ENCODE peak calls at places on chromosomes 3 and 15, in nine cellular contexts. One of them, this sample, is unnamed.

GRCh38 chr3:9932843-9933560 is 632 bp upstream of the CRELD1 start:
- DNase-seq in WERI-Rb-1: peak
- DNase-seq in GM23338: peak
- DNase-seq in GM12865: peak
- DNase-seq in HFF-Myc: no peak
- DNase-seq in astrocyte of the spinal cord: peak
- DNase-seq in colonic mucosa: peak
- DNase-seq in lower leg skin: peak
- DNase-seq in hepatocyte: peak
- DNase-seq in this sample: peak

GRCh38 chr15:70799667-70800450 is 36.5 kb upstream of the UACA start:
- DNase-seq in WERI-Rb-1: no peak
- DNase-seq in GM23338: no peak
- DNase-seq in GM12865: no peak
- DNase-seq in HFF-Myc: no peak
- DNase-seq in astrocyte of the spinal cord: peak
- DNase-seq in colonic mucosa: no peak
- DNase-seq in lower leg skin: no peak
- DNase-seq in hepatocyte: peak
- DNase-seq in this sample: no peak

GRCh38 chr15:66951976-66952375 is 113.4 kb upstream of the SMAD3 start:
- DNase-seq in WERI-Rb-1: no peak
- DNase-seq in GM23338: no peak
- DNase-seq in GM12865: no peak
- DNase-seq in HFF-Myc: no peak
- DNase-seq in astrocyte of the spinal cord: peak
- DNase-seq in colonic mucosa: no peak
- DNase-seq in lower leg skin: no peak
- DNase-seq in hepatocyte: no peak
- DNase-seq in this sample: no peak

GRCh38 chr3:192772495-192772894 is 45.2 kb upstream of the FGF12 start:
- DNase-seq in WERI-Rb-1: peak
- DNase-seq in GM23338: peak
- DNase-seq in GM12865: peak
- DNase-seq in HFF-Myc: no peak
- DNase-seq in astrocyte of the spinal cord: peak
- DNase-seq in colonic mucosa: no peak
- DNase-seq in lower leg skin: no peak
- DNase-seq in hepatocyte: peak
- DNase-seq in this sample: peak

GRCh38 chr3:129600348-129600747 is 6.1 kb downstream of the PLXND1 start:
- DNase-seq in WERI-Rb-1: no peak
- DNase-seq in GM23338: no peak
- DNase-seq in GM12865: no peak
- DNase-seq in HFF-Myc: no peak
- DNase-seq in astrocyte of the spinal cord: no peak
- DNase-seq in colonic mucosa: no peak
- DNase-seq in lower leg skin: no peak
- DNase-seq in hepatocyte: no peak
- DNase-seq in this sample: no peak

GRCh38 chr3:55500555-55501340 is 13.6 kb upstream of the WNT5A start:
- DNase-seq in WERI-Rb-1: no peak
- DNase-seq in GM23338: no peak
- DNase-seq in GM12865: no peak
- DNase-seq in HFF-Myc: no peak
- DNase-seq in astrocyte of the spinal cord: peak
- DNase-seq in colonic mucosa: no peak
- DNase-seq in lower leg skin: no peak
- DNase-seq in hepatocyte: no peak
- DNase-seq in this sample: no peak

GRCh38 chr3:55708242-55708641 is 221.1 kb upstream of the WNT5A start:
- DNase-seq in WERI-Rb-1: no peak
- DNase-seq in GM23338: no peak
- DNase-seq in GM12865: no peak
- DNase-seq in HFF-Myc: no peak
- DNase-seq in astrocyte of the spinal cord: no peak
- DNase-seq in colonic mucosa: no peak
- DNase-seq in lower leg skin: no peak
- DNase-seq in hepatocyte: peak
- DNase-seq in this sample: no peak

GRCh38 chr3:4322635-4323034 is 19.5 kb downstream of the SETMAR start:
- DNase-seq in WERI-Rb-1: no peak
- DNase-seq in GM23338: no peak
- DNase-seq in GM12865: no peak
- DNase-seq in HFF-Myc: peak
- DNase-seq in astrocyte of the spinal cord: peak
- DNase-seq in colonic mucosa: no peak
- DNase-seq in lower leg skin: no peak
- DNase-seq in hepatocyte: peak
- DNase-seq in this sample: no peak

GRCh38 chr3:197994736-197995135 is 34.7 kb downstream of the LMLN start:
- DNase-seq in WERI-Rb-1: no peak
- DNase-seq in GM23338: no peak
- DNase-seq in GM12865: no peak
- DNase-seq in HFF-Myc: no peak
- DNase-seq in astrocyte of the spinal cord: no peak
- DNase-seq in colonic mucosa: no peak
- DNase-seq in lower leg skin: no peak
- DNase-seq in hepatocyte: no peak
- DNase-seq in this sample: no peak

GRCh38 chr15:44535509-44536297 is 1.2 kb upstream of the EIF3J start:
- DNase-seq in WERI-Rb-1: peak
- DNase-seq in GM23338: peak
- DNase-seq in GM12865: peak
- DNase-seq in HFF-Myc: no peak
- DNase-seq in astrocyte of the spinal cord: no peak
- DNase-seq in colonic mucosa: peak
- DNase-seq in lower leg skin: no peak
- DNase-seq in hepatocyte: peak
- DNase-seq in this sample: peak

GRCh38 chr3:12916159-12916558 is 74.8 kb upstream of the RPL32 start:
- DNase-seq in WERI-Rb-1: no peak
- DNase-seq in GM23338: no peak
- DNase-seq in GM12865: peak
- DNase-seq in HFF-Myc: no peak
- DNase-seq in astrocyte of the spinal cord: no peak
- DNase-seq in colonic mucosa: no peak
- DNase-seq in lower leg skin: no peak
- DNase-seq in hepatocyte: no peak
- DNase-seq in this sample: no peak

GRCh38 chr3:56997675-56998074 is 62.8 kb upstream of the SPATA12 start:
- DNase-seq in WERI-Rb-1: no peak
- DNase-seq in GM23338: no peak
- DNase-seq in GM12865: no peak
- DNase-seq in HFF-Myc: no peak
- DNase-seq in astrocyte of the spinal cord: no peak
- DNase-seq in colonic mucosa: no peak
- DNase-seq in lower leg skin: no peak
- DNase-seq in hepatocyte: no peak
- DNase-seq in this sample: no peak

GRCh38 chr3:33146791-33147445 is 33.1 kb downstream of the CRTAP start:
- DNase-seq in WERI-Rb-1: no peak
- DNase-seq in GM23338: peak
- DNase-seq in GM12865: no peak
- DNase-seq in HFF-Myc: no peak
- DNase-seq in astrocyte of the spinal cord: peak
- DNase-seq in colonic mucosa: no peak
- DNase-seq in lower leg skin: peak
- DNase-seq in hepatocyte: no peak
- DNase-seq in this sample: no peak

GRCh38 chr3:150756491-150757059 is 6.4 kb downstream of the SIAH2 start:
- DNase-seq in WERI-Rb-1: no peak
- DNase-seq in GM23338: no peak
- DNase-seq in GM12865: no peak
- DNase-seq in HFF-Myc: no peak
- DNase-seq in astrocyte of the spinal cord: no peak
- DNase-seq in colonic mucosa: peak
- DNase-seq in lower leg skin: no peak
- DNase-seq in hepatocyte: no peak
- DNase-seq in this sample: no peak

GRCh38 chr3:150757364-150757763 is 5.6 kb downstream of the SIAH2 start:
- DNase-seq in WERI-Rb-1: no peak
- DNase-seq in GM23338: no peak
- DNase-seq in GM12865: no peak
- DNase-seq in HFF-Myc: no peak
- DNase-seq in astrocyte of the spinal cord: no peak
- DNase-seq in colonic mucosa: no peak
- DNase-seq in lower leg skin: no peak
- DNase-seq in hepatocyte: no peak
- DNase-seq in this sample: no peak

GRCh38 chr3:150754896-150755295 is 8.1 kb downstream of the SIAH2 start:
- DNase-seq in WERI-Rb-1: no peak
- DNase-seq in GM23338: no peak
- DNase-seq in GM12865: no peak
- DNase-seq in HFF-Myc: no peak
- DNase-seq in astrocyte of the spinal cord: no peak
- DNase-seq in colonic mucosa: no peak
- DNase-seq in lower leg skin: no peak
- DNase-seq in hepatocyte: no peak
- DNase-seq in this sample: no peak

GRCh38 chr3:150757768-150758167 is 5.2 kb downstream of the SIAH2 start:
- DNase-seq in WERI-Rb-1: no peak
- DNase-seq in GM23338: no peak
- DNase-seq in GM12865: no peak
- DNase-seq in HFF-Myc: no peak
- DNase-seq in astrocyte of the spinal cord: no peak
- DNase-seq in colonic mucosa: no peak
- DNase-seq in lower leg skin: no peak
- DNase-seq in hepatocyte: no peak
- DNase-seq in this sample: no peak

DNA sequence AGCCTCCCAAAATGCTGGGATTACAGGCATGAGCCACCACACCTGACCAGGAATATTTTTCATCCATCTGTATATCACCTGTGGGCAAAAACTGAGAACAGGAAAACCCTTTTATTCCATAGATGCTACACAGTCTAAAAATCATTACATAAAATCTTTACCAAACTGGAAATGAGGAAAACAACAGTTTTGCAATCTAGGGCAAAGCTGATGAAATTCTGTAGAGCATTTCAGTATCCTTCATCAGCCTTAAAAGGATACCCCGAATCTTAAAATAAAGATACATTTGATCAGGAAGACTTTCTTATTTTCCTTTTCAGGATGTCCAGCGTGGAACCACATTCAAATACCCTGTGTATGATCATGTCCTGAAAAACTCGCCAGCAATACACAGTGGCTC is 7.1 kb downstream of the SIAH2 start:
- DNase-seq in WERI-Rb-1: no peak
- DNase-seq in GM23338: no peak
- DNase-seq in GM12865: no peak
- DNase-seq in HFF-Myc: no peak
- DNase-seq in astrocyte of the spinal cord: no peak
- DNase-seq in colonic mucosa: no peak
- DNase-seq in lower leg skin: no peak
- DNase-seq in hepatocyte: no peak
- DNase-seq in this sample: no peak
- H3K4me3 ChIP-seq in WERI-Rb-1: no peak
- H3K4me3 ChIP-seq in GM23338: no peak
- H3K4me3 ChIP-seq in GM12865: no peak
- H3K4me3 ChIP-seq in HFF-Myc: no peak
- H3K4me3 ChIP-seq in astrocyte of the spinal cord: no peak
- H3K4me3 ChIP-seq in colonic mucosa: no peak
- H3K4me3 ChIP-seq in lower leg skin: no peak
- H3K4me3 ChIP-seq in hepatocyte: no peak
- H3K4me3 ChIP-seq in this sample: no peak

DNA sequence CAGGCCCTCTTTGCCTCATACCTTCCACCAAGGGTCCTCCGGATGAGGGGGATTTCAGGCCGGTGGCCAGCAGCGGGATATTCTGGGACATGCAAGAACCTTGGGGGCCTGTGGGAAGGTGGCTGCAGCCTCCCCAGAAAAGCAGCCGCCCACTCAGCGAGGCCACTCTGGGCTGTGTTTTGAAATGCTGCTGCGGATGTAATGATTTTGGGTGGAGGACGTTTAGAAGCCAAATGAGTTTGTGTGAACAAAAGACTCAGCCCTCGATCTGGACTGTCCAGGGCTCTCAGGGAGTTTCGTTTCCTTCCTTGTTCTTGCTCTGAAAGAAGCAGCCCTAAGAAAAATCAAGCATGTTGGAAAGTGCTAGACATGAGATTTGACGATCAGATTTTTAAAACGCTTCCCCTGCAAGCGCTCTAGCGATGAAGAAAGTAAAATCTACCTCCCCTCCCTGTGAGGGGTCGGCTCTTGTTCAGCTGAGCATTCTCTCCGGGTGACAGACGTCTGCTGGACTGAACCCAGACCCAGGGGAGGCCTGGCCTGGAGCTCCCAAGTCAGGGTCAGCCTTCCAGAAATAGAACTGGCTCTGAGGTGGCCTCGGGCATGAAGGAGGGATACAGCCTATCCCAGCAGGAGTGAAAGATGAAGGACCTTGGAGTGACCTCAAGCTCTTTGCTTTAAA is 12.9 kb downstream of the HEG1 start:
- DNase-seq in WERI-Rb-1: no peak
- DNase-seq in GM23338: no peak
- DNase-seq in GM12865: no peak
- DNase-seq in HFF-Myc: no peak
- DNase-seq in astrocyte of the spinal cord: peak
- DNase-seq in colonic mucosa: no peak
- DNase-seq in lower leg skin: no peak
- DNase-seq in hepatocyte: no peak
- DNase-seq in this sample: no peak
- H3K4me3 ChIP-seq in WERI-Rb-1: no peak
- H3K4me3 ChIP-seq in GM23338: no peak
- H3K4me3 ChIP-seq in GM12865: no peak
- H3K4me3 ChIP-seq in HFF-Myc: no peak
- H3K4me3 ChIP-seq in astrocyte of the spinal cord: no peak
- H3K4me3 ChIP-seq in colonic mucosa: no peak
- H3K4me3 ChIP-seq in lower leg skin: no peak
- H3K4me3 ChIP-seq in hepatocyte: no peak
- H3K4me3 ChIP-seq in this sample: no peak

DNA sequence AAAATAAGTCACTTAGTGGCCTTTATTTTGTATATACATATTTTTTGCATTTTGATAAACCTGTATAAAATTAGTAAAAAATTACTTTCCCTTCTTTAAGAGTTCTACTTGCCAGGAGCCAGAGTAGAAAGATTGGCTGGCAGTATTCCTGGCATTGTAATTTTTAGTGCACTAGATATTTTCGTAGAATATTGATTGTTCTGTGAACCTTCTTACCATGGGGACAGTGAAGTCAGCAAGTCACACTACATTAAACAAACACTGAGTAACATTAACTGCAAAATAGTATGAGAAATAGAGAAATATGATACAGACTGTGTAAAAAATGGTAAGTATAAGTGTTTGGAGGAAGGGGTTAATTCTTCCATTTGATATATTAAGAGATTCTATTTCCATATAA is 26.0 kb downstream of the TCF12 start:
- DNase-seq in WERI-Rb-1: no peak
- DNase-seq in GM23338: no peak
- DNase-seq in GM12865: no peak
- DNase-seq in HFF-Myc: no peak
- DNase-seq in astrocyte of the spinal cord: no peak
- DNase-seq in colonic mucosa: no peak
- DNase-seq in lower leg skin: no peak
- DNase-seq in hepatocyte: no peak
- DNase-seq in this sample: no peak
- H3K4me3 ChIP-seq in WERI-Rb-1: no peak
- H3K4me3 ChIP-seq in GM23338: no peak
- H3K4me3 ChIP-seq in GM12865: no peak
- H3K4me3 ChIP-seq in HFF-Myc: no peak
- H3K4me3 ChIP-seq in astrocyte of the spinal cord: no peak
- H3K4me3 ChIP-seq in colonic mucosa: no peak
- H3K4me3 ChIP-seq in lower leg skin: no peak
- H3K4me3 ChIP-seq in hepatocyte: no peak
- H3K4me3 ChIP-seq in this sample: no peak

GRCh38 chr15:78726870-78727551 is 84.3 kb downstream of the ADAMTS7 start:
- DNase-seq in WERI-Rb-1: peak
- DNase-seq in GM23338: peak
- DNase-seq in GM12865: peak
- DNase-seq in HFF-Myc: no peak
- DNase-seq in astrocyte of the spinal cord: peak
- DNase-seq in colonic mucosa: peak
- DNase-seq in lower leg skin: peak
- DNase-seq in hepatocyte: no peak
- DNase-seq in this sample: peak
- H3K4me3 ChIP-seq in WERI-Rb-1: no peak
- H3K4me3 ChIP-seq in GM23338: no peak
- H3K4me3 ChIP-seq in GM12865: no peak
- H3K4me3 ChIP-seq in HFF-Myc: no peak
- H3K4me3 ChIP-seq in astrocyte of the spinal cord: no peak
- H3K4me3 ChIP-seq in colonic mucosa: no peak
- H3K4me3 ChIP-seq in lower leg skin: no peak
- H3K4me3 ChIP-seq in hepatocyte: no peak
- H3K4me3 ChIP-seq in this sample: no peak